ENCODE peak calls at places on chromosomes 6 and 20, in four cellular contexts. H, G, S and E are unnamed samples. For H3K36me3, the result is how much of the 10 kb centered on the place peaks cover.

GRCh38 chr6:138765896-138766487 is 7.6 kb upstream of the CCDC28A start:
- DNase-seq in H (peak), G (no peak), S (no peak), E (no peak)

GRCh38 chr6:37131104-37131959 is 38.6 kb upstream of the PIM1 start:
- DNase-seq in H (peak), G (no peak), S (no peak), E (no peak)

GRCh38 chr6:110813813-110814487 is 1.3 kb downstream of the CDK19 start:
- DNase-seq in H (no peak), G (no peak), S (no peak), E (no peak)

GRCh38 chr6:22878706-22879105 is 309.3 kb downstream of the HDGFL1 start:
- DNase-seq in H (no peak), G (no peak), S (no peak), E (no peak)

GRCh38 chr6:91278416-91278815 is 691.5 kb upstream of the MAP3K7 start:
- DNase-seq in H (no peak), G (no peak), S (no peak), E (no peak)

GRCh38 chr6:35258858-35259193 is 709 bp upstream of the ZNF76 start:
- DNase-seq in H (peak), G (no peak), S (no peak), E (no peak)

GRCh38 chr6:31559958-31560696 is 12.0 kb upstream of the LTA start:
- DNase-seq in H (no peak), G (peak), S (no peak), E (no peak)

GRCh38 chr20:63280371-63280770 is 7.8 kb downstream of the ARFGAP1 start:
- DNase-seq in H (no peak), G (no peak), S (no peak), E (no peak)

GRCh38 chr6:118665011-118665410 is 13.6 kb upstream of the CEP85L start:
- DNase-seq in H (no peak), G (no peak), S (no peak), E (no peak)

GRCh38 chr6:13767121-13767794 is 47.1 kb downstream of the MCUR1 start:
- DNase-seq in H (no peak), G (no peak), S (no peak), E (no peak)
- TF ChIP-seq YY1 in H (no peak), G (no peak), S (no peak), E (no peak)

GRCh38 chr20:45041464-45042337 is 59.2 kb downstream of the KCNS1 start:
- DNase-seq in H (no peak), G (no peak), S (no peak), E (peak)
- TF ChIP-seq SUZ12 in H (no peak), G (no peak), S (no peak), E (no peak)

GRCh38 chr6:169667716-169668115 is 34.1 kb downstream of the WDR27 start:
- DNase-seq in H (no peak), G (no peak), S (no peak), E (no peak)

GRCh38 chr6:169666441-169666840 is 35.4 kb downstream of the WDR27 start:
- DNase-seq in H (no peak), G (no peak), S (no peak), E (no peak)

GRCh38 chr6:169664227-169664626 is 37.6 kb downstream of the WDR27 start:
- DNase-seq in H (no peak), G (no peak), S (no peak), E (no peak)

GRCh38 chr6:169663468-169663867 is 38.4 kb downstream of the WDR27 start:
- DNase-seq in H (no peak), G (no peak), S (no peak), E (no peak)

GRCh38 chr6:169665289-169665688 is 36.5 kb downstream of the WDR27 start:
- DNase-seq in H (no peak), G (no peak), S (no peak), E (no peak)
- H3K36me3 ChIP-seq in H (half or more), G (under half), S (half or more), E (half or more)

DNA sequence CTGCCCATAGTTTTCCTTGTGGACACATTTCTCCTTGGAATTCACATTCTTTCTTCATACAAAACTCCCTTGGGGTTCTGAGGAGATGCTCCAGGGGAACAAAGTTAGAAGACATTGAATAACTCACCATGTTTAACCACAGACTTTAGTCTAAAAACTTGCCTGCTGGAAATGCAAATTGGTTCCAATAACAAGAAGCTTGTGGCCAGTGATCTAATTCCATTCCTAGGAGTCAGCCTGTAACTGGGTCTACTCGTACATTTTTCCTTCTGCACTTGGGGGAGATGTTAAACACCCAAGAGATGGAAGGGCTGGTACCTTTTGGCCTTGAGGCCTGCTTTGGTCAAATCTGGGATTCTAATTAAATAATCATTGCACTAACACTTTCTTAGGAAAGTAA is 60.2 kb downstream of the SCML4 start:
- DNase-seq in H (no peak), G (no peak), S (no peak), E (no peak)
- TF ChIP-seq YY1 in H (no peak), G (no peak), S (no peak), E (no peak)